ENCODE peak calls at places on chromosome 13, in ten cellular contexts. V, B, L, I, E, M, T, W, Z and X are unnamed samples.

GRCh38 chr13:42600943-42601342 is 27.0 kb downstream of the TNFSF11 start:
- DNase-seq in M (no peak), B (no peak), T (no peak), V (no peak), L (no peak), Z (no peak), W (no peak), I (no peak), E (no peak), X (no peak)

GRCh38 chr13:41156611-41157010 is 24.0 kb upstream of the KBTBD6 start:
- DNase-seq in V (no peak), I (no peak), Z (no peak), M (no peak), W (no peak), E (no peak), T (no peak), L (no peak), B (no peak), X (no peak)

GRCh38 chr13:26831336-26831908 is 70.8 kb upstream of the GPR12 start:
- DNase-seq in W (no peak), I (no peak), L (no peak), B (no peak), T (no peak), M (no peak), E (no peak), V (no peak), Z (no peak), X (no peak)

GRCh38 chr13:32019612-32020233 is 11.9 kb upstream of the FRY start:
- DNase-seq in W (no peak), B (peak; percentile 11), E (no peak), Z (peak; percentile 50), I (no peak), L (peak; percentile 81), V (no peak), T (peak; percentile 25), M (peak; percentile 42), X (peak; percentile 21)

GRCh38 chr13:24671367-24672117 is 8.7 kb upstream of the ATP12A start:
- DNase-seq in Z (peak; percentile 67), T (peak; percentile 50), L (peak; percentile 72), I (no peak), E (no peak), W (no peak), V (peak; percentile 96), M (no peak), B (no peak), X (peak; percentile 88)

GRCh38 chr13:113528101-113528797 is 37.7 kb upstream of the DCUN1D2 start:
- DNase-seq in T (no peak), I (no peak), B (no peak), M (no peak), E (no peak), W (no peak), V (no peak), Z (no peak), L (no peak), X (no peak)

GRCh38 chr13:30679483-30680330 is 55.6 kb upstream of the ALOX5AP start:
- DNase-seq in I (no peak), W (no peak), T (no peak), B (peak; percentile 5), E (no peak), Z (peak; percentile 40), V (no peak), L (peak; percentile 41), M (no peak), X (peak; percentile 26)

GRCh38 chr13:99256709-99257108 is 1.5 kb downstream of the GPR18 start:
- DNase-seq in Z (no peak), E (no peak), W (no peak), M (no peak), T (no peak), I (no peak), L (peak; percentile 58), V (no peak), B (no peak), X (no peak)

GRCh38 chr13:80341771-80342271 is 895 bp upstream of the SPRY2 start:
- DNase-seq in T (peak; percentile 54), Z (peak; percentile 54), V (no peak), B (no peak), L (peak; percentile 43), I (no peak), W (peak; percentile 66), M (peak; percentile 57), E (peak; percentile 82), X (no peak)

GRCh38 chr13:80339841-80340642 is 884 bp downstream of the SPRY2 start:
- DNase-seq in Z (peak; percentile 29), E (peak; percentile 92), B (no peak), L (peak; percentile 42), W (peak; percentile 52), V (no peak), T (peak; percentile 68), M (peak; percentile 66), I (peak; percentile 83), X (peak; percentile 19)

GRCh38 chr13:80342541-80343371 is 1.8 kb upstream of the SPRY2 start:
- DNase-seq in W (peak; percentile 91), I (peak; percentile 94), M (peak; percentile 89), B (peak; percentile 36), E (peak; percentile 99), L (peak; percentile 66), V (no peak), Z (peak; percentile 72), T (peak; percentile 87), X (peak; percentile 62)

GRCh38 chr13:80340643-80341097 is 256 bp downstream of the SPRY2 start:
- DNase-seq in T (no peak), V (no peak), L (peak; percentile 70), E (no peak), B (no peak), Z (peak; percentile 51), W (no peak), I (no peak), M (no peak), X (peak; percentile 11)

DNA sequence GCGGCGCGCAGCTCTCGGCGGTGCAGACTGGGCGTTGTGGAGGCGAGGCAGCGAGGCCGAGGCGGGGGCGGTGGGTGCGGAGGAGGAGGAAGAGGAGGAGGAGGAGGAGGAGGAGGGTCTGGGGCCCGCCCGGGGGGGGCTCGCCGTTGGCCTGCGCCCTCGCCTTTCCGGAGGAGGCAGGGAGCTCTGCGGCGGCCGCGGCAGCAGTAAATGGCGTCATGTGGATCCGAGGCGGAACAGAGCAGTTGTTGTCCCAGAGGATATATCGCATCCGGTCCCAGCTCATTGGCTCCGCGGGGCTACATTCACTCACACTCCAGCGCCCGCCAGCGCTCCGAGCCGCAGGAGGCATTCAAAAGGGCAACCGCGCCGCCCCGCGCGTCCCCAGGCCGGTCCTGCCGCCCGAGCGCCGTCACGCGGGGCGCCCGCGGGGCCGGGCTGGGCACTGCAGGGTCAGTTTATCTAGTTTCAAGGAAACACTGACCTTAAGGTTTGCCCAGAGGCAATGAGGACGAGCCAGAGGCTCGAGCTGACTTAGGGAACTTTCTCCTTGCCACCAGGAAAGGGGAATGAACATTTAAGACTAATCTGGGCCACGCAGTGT is at the start of gene SPRY2:
- DNase-seq in V (no peak), M (peak; percentile 90), I (peak; percentile 93), W (peak; percentile 94), T (peak; percentile 94), Z (peak; percentile 92), E (peak; percentile 95), L (peak; percentile 96), B (no peak), X (peak; percentile 85)
- TF ChIP-seq CTCF in V (peak; percentile 32), M (peak; percentile 24), I (no peak), W (peak; percentile 46), T (no peak), Z (peak; percentile 8), E (no peak), L (peak; percentile 15), B (no peak), X (no peak)

DNA sequence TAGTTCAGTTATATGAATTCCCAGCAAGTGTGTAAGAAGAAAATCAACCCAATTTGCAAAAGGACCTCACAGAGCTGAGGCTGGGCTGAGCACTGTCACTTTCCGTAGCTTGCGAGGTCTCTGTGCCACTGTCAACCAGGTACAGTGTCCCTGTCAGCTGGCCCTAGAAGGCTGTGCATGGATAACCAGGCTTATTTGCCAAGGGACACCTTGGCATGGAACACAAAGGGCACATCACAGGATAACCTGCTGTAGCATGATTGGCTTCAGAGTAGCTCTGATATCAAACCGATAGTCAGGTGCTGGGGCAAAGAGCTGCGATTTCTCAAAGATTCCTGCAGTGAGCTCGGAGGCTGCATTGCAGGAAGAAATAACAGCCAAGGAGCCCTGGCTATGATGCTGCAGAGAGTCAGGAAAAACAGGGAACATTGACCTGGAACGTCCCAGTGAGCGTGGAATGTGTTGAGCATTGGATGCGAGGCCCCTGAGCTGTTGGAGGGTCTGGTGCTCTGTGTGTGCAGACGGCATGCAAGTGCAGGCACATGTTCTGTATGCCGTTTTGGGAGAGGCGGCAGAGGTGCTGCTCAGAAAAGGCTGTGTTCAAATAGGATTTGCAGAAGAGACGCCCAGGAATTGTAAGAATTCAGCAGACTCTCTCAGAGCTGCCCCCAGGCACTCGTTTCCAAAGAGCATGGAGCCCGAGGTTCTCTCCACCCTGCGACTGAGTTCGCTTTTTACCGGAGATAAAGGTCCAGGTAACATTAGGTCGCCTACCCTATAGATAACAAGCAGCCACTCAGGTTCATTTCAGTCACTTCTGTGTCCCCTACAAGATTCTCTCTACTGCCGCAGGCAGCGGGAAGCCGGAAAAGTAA is 213.5 kb upstream of the IRS2 start:
- DNase-seq in Z (no peak), I (no peak), V (no peak), T (no peak), B (no peak), L (no peak), E (no peak), W (no peak), M (no peak), X (no peak)
- H3K27ac ChIP-seq in Z (peak overlapping the region; percentile 80), I (no peak overlapping the region), V (no peak overlapping the region), T (no peak overlapping the region), B (no peak overlapping the region), L (no peak overlapping the region), E (no peak overlapping the region), W (no peak overlapping the region), M (no peak overlapping the region), X (no peak overlapping the region)

DNA sequence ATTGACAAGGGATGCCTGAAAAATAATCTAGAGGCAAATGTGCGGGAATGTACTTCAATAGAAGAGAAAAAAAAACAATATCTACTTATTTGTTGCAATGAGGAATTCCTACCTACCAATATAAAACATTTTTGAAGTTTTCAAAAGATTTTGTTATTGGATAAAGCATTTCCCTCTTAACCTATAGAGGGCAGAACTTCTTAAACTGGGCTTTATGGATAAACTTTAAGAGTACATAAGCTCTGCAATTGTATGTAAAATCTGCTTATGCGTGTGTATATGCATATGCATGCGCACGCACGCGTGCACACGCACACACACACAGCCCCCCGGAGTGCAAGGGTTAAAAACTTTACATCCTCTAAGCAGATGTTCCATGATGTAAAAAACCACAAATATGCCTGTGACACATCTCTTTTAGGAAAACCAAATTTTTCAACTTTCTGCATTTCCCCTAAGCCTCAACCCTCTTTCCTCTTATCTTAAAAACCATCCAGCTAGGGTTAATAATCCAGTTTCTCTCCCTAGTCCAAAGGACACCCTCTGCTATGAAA is 73.1 kb upstream of the OXGR1 start:
- DNase-seq in M (no peak), T (no peak), L (no peak), W (no peak), V (no peak), B (no peak), I (no peak), E (no peak), Z (no peak), X (no peak)
- TF ChIP-seq CTCF in M (no peak), T (no peak), L (peak; percentile 14), W (no peak), V (peak; percentile 23), B (no peak), I (no peak), E (no peak), Z (no peak), X (no peak)

DNA sequence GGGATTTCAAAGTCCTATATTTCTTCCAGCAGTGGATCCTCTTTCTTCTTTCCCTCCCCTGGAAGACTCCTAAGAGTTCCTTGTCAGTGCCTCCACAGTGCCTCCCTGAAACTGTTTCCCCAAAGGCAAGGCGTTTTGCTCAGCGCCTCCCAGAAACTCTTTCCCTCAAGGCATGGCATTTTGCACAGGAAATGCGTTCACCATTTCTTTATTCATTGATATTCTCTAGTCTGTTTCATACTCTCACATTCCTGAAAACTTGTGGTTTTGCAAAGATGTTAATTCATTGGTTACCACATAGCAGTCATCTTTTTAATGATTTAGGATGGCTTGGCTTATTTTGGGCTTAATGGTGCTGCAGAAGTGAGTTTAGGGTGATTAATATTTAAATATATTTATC is 177.3 kb upstream of the SLC10A2 start:
- DNase-seq in L (no peak), W (no peak), E (no peak), V (peak; percentile 57), Z (no peak), B (no peak), T (no peak), M (no peak), I (no peak), X (no peak)
- H3K27ac ChIP-seq in L (no peak overlapping the region), W (no peak overlapping the region), E (no peak overlapping the region), V (peak overlapping the region; percentile 51), Z (no peak overlapping the region), B (no peak overlapping the region), T (no peak overlapping the region), M (no peak overlapping the region), I (no peak overlapping the region), X (no peak overlapping the region)